ENCODE peak calls at places on chromosomes 4 and X, in eight cellular contexts. K, F, B, X, J, V, O and Y are unnamed samples. For H3K4me1, the result is how much of the 10 kb centered on the place peaks cover.

GRCh38 chr4:7282094-7282370 is 89.7 kb downstream of the SORCS2 start:
- DNase-seq in K (no peak), F (no peak), B (no peak), X (no peak), J (no peak), V (no peak), O (no peak), Y (no peak)

GRCh38 chr4:110059556-110060191 is 138.7 kb downstream of the ELOVL6 start:
- DNase-seq in K (no peak), F (no peak), B (no peak), X (no peak), J (no peak), V (no peak), O (no peak), Y (no peak)

GRCh38 chr4:4860381-4860802 is 927 bp downstream of the MSX1 start:
- DNase-seq in K (no peak), F (peak), B (no peak), X (no peak), J (no peak), V (no peak), O (peak), Y (no peak)

GRCh38 chr4:82833696-82834313 is 35.2 kb upstream of the SCD5 start:
- DNase-seq in K (peak), F (no peak), B (no peak), X (no peak), J (no peak), V (no peak), O (peak), Y (no peak)

GRCh38 chr4:145851516-145852201 is 87.0 kb downstream of the ZNF827 start:
- DNase-seq in K (no peak), F (no peak), B (no peak), X (no peak), J (no peak), V (no peak), O (no peak), Y (no peak)

GRCh38 chr4:23930750-23931488 is 41.1 kb upstream of the PPARGC1A start:
- DNase-seq in K (no peak), F (peak), B (no peak), X (no peak), J (peak), V (peak), O (peak), Y (no peak)

GRCh38 chrX:42755820-42756219 is 22.1 kb downstream of the PPP1R2C start:
- DNase-seq in K (peak), F (no peak), B (no peak), X (no peak), J (peak), V (no peak), O (peak), Y (no peak)

GRCh38 chrX:109481986-109482385 is at the start of gene GUCY2F:
- DNase-seq in K (no peak), F (no peak), B (no peak), X (no peak), J (no peak), V (no peak), O (no peak), Y (no peak)

GRCh38 chr4:3046149-3046548 is 28.2 kb downstream of the HTT-AS start:
- DNase-seq in K (no peak), F (no peak), B (no peak), X (no peak), J (no peak), V (no peak), O (no peak), Y (no peak)

GRCh38 chr4:121738780-121739547 is 26.0 kb downstream of the SMIM43 start:
- DNase-seq in K (no peak), F (no peak), B (no peak), X (no peak), J (no peak), V (no peak), O (no peak), Y (no peak)

GRCh38 chr4:31146366-31146765 is 426.2 kb downstream of the PCDH7 start:
- DNase-seq in K (no peak), F (no peak), B (no peak), X (no peak), J (no peak), V (no peak), O (no peak), Y (peak)

GRCh38 chrX:150460781-150461180 is 97.7 kb downstream of the MAMLD1 start:
- DNase-seq in K (no peak), F (no peak), B (no peak), X (no peak), J (no peak), V (no peak), O (no peak), Y (no peak)

GRCh38 chr4:139768913-139769312 is 103.3 kb downstream of the MGST2 start:
- DNase-seq in K (no peak), F (peak), B (no peak), X (no peak), J (no peak), V (no peak), O (peak), Y (no peak)

GRCh38 chrX:46759645-46759974 is 692 bp upstream of the SLC9A7 start:
- DNase-seq in K (no peak), F (no peak), B (no peak), X (no peak), J (no peak), V (no peak), O (no peak), Y (no peak)

GRCh38 chr4:175062183-175062592 is 144.0 kb downstream of the ADAM29 start:
- DNase-seq in K (no peak), F (no peak), B (no peak), X (no peak), J (no peak), V (no peak), O (no peak), Y (no peak)

GRCh38 chrX:74383611-74384010 is 37.7 kb upstream of the SLC16A2 start:
- DNase-seq in K (peak), F (peak), B (no peak), X (no peak), J (no peak), V (no peak), O (peak), Y (no peak)

GRCh38 chrX:26100421-26100920 is 37.7 kb upstream of the MAGEB18 start:
- DNase-seq in K (no peak), F (no peak), B (no peak), X (no peak), J (no peak), V (no peak), O (no peak), Y (no peak)

GRCh38 chr4:153267013-153267412 is 62.8 kb downstream of the TRIM2 start:
- DNase-seq in K (no peak), F (no peak), B (no peak), X (no peak), J (no peak), V (no peak), O (no peak), Y (no peak)

GRCh38 chr4:152063301-152064235 is 302.8 kb upstream of the GATB start:
- DNase-seq in K (no peak), F (no peak), B (no peak), X (peak), J (no peak), V (peak), O (peak), Y (no peak)

GRCh38 chr4:157978680-157979361 is 194.0 kb downstream of the GASK1B start:
- DNase-seq in K (peak), F (peak), B (no peak), X (peak), J (peak), V (peak), O (peak), Y (peak)

GRCh38 chr4:61489927-61490326 is 289.8 kb downstream of the ADGRL3 start:
- DNase-seq in K (no peak), F (no peak), B (no peak), X (no peak), J (no peak), V (no peak), O (no peak), Y (no peak)

GRCh38 chr4:99856166-99856565 is 38.1 kb downstream of the LAMTOR3 start:
- DNase-seq in K (no peak), F (no peak), B (no peak), X (no peak), J (no peak), V (no peak), O (no peak), Y (no peak)

GRCh38 chr4:56048621-56049427 is 100.1 kb downstream of the CEP135 start:
- DNase-seq in K (peak), F (peak), B (no peak), X (peak), J (no peak), V (peak), O (peak), Y (peak)

GRCh38 chr4:98688416-98689290 is 30.2 kb upstream of the TSPAN5 start:
- DNase-seq in K (peak), F (no peak), B (no peak), X (no peak), J (no peak), V (no peak), O (no peak), Y (no peak)

DNA sequence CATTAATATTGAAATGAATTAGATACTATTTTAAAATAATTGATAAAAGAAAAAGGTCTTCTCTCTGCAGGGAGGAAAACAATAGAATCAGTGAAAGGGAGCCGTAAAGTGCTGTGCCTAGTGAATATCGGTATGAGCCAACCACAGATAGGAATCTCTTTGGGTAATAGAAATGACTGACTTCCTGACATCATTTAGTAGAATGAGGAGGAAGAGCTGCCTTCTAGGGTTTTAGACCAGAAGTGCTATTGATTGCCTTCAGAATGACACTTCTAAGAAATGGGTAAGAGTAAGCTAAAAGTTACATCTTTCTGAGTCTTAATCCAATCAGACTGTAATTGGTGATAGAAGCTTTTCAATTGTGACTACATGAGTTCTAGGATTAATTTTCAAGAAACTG is 134.0 kb upstream of the MAP9 start:
- DNase-seq in K (no peak), F (no peak), B (no peak), X (no peak), J (no peak), V (no peak), O (no peak), Y (no peak)
- H3K4me1 ChIP-seq in K (under half), F (under half), B (under half), X (under half), J (under half), V (under half), O (under half), Y (under half)

GRCh38 chr4:26891054-26891453 is 30.4 kb downstream of the STIM2 start:
- DNase-seq in K (no peak), F (no peak), B (no peak), X (no peak), J (no peak), V (no peak), O (no peak), Y (no peak)

GRCh38 chr4:26884486-26884988 is 23.9 kb downstream of the STIM2 start:
- DNase-seq in K (no peak), F (no peak), B (no peak), X (no peak), J (no peak), V (no peak), O (no peak), Y (no peak)

GRCh38 chr4:26887143-26887542 is 26.5 kb downstream of the STIM2 start:
- DNase-seq in K (no peak), F (no peak), B (no peak), X (no peak), J (no peak), V (no peak), O (no peak), Y (no peak)

GRCh38 chr4:26887809-26888208 is 27.2 kb downstream of the STIM2 start:
- DNase-seq in K (no peak), F (no peak), B (no peak), X (no peak), J (no peak), V (no peak), O (no peak), Y (no peak)

GRCh38 chr4:26885912-26886274 is 25.3 kb downstream of the STIM2 start:
- DNase-seq in K (no peak), F (no peak), B (peak), X (peak), J (no peak), V (no peak), O (no peak), Y (no peak)
- H3K4me3 ChIP-seq in K (no peak), F (no peak), B (no peak), X (peak), J (no peak), V (no peak), O (no peak), Y (no peak)

GRCh38 chr4:182213024-182213423 is 30.2 kb upstream of the TENM3 start:
- DNase-seq in K (no peak), F (no peak), B (no peak), X (no peak), J (no peak), V (no peak), O (no peak), Y (no peak)

GRCh38 chr4:182216005-182216404 is 27.2 kb upstream of the TENM3 start:
- DNase-seq in K (no peak), F (no peak), B (no peak), X (no peak), J (no peak), V (no peak), O (no peak), Y (no peak)

GRCh38 chr4:182215171-182215570 is 28.0 kb upstream of the TENM3 start:
- DNase-seq in K (no peak), F (no peak), B (no peak), X (no peak), J (no peak), V (no peak), O (no peak), Y (no peak)

GRCh38 chr4:182208651-182209050 is 34.6 kb upstream of the TENM3 start:
- DNase-seq in K (no peak), F (no peak), B (no peak), X (no peak), J (no peak), V (no peak), O (no peak), Y (no peak)

DNA sequence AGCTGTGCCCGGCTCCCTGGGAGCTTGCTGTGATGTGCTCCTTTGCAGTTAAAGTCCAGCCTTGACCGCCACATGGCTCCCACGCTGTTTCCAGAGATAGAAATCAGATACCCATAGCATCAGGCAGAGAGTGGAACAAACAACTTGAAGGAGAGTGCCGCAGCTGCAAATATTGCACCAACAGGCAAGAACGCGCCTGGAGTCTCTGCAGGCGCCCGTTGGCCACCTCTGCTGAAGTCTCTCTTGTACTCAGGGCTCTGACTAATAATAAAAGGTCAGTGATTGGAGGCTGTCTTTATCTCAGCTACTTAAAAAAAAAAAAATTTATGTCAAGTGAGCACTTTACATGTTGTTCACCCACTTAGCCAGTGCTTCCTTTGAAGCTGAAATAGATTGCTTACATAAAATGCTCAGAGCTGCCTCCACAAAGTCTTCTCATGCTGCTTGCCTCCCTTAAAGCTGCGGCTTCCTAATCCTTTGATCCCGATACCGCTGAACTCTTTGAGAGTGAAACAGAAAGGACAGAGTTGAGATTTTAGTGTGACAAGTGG is 30.9 kb upstream of the TENM3 start:
- DNase-seq in K (no peak), F (no peak), B (no peak), X (no peak), J (no peak), V (no peak), O (peak), Y (peak)
- H3K4me1 ChIP-seq in K (under half), F (under half), B (under half), X (under half), J (under half), V (under half), O (under half), Y (under half)

GRCh38 chr4:48369771-48370170 is 28.4 kb downstream of the SLAIN2 start:
- DNase-seq in K (no peak), F (no peak), B (no peak), X (no peak), J (no peak), V (no peak), O (no peak), Y (no peak)
- H3K4me3 ChIP-seq in K (no peak), F (no peak), B (no peak), X (no peak), J (no peak), V (no peak), O (no peak), Y (peak)

DNA sequence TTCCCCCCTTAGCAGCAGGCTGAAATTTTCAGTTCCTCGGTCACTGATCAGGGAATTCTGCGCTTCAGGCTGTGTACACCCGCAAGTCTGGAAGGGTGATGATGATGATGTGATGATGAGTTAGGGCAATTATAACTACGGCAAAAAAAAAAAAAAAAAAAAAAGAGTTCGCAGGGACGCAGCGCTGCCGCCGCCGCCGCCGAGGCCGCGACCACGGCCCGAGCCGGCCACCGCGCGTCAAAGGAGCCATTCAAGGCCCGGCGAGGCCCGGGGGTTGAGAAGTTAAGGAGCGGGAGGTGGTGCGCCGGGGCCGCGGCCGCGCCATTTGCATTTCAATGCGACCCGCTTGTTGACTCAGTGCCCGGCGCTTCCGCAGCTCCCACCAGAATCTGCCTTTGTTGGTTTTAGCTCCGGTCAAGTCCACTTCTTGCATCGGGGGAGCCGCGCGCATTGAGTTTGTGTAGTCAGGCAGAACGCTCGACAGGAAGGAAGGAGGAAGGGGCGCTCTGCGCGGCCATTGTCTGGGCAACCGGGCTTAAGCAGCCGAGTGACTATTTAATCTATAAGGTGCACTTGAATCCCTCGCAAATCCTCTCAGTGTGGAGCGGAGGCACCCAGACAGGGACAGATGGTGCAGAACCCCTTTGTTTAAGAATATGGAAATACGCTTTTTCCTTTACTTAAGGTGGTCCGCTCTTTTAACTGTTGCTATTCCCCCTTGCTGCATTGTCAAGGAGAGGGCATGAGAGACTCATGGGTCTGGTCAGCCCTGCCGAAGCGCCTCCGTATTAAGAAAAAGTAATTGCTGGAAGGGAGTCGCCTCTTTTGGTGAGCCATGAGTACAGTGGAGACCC is 109.1 kb downstream of the SPRY1 start:
- DNase-seq in K (peak), F (peak), B (no peak), X (peak), J (no peak), V (peak), O (peak), Y (peak)
- H3K4me1 ChIP-seq in K (under half), F (under half), B (under half), X (under half), J (under half), V (under half), O (under half), Y (under half)

GRCh38 chr4:826508-827208 is 729 bp upstream of the CPLX1 start:
- DNase-seq in K (no peak), F (peak), B (no peak), X (no peak), J (no peak), V (peak), O (peak), Y (no peak)
- H3K4me3 ChIP-seq in K (no peak), F (no peak), B (no peak), X (no peak), J (no peak), V (no peak), O (peak), Y (peak)